ENCODE peak calls at places on chromosome 7, in nine cellular contexts. Y is lower lobe of right lung, J is left ventricle myocardium inferior, F is OCI-LY7, C is neural progenitor cell, E is fibroblast of the aortic adventitia, A is testis, G is SK-N-SH, T is brain microvascular endothelial cell. X is an unnamed sample.

GRCh38 chr7:125512373-125512772 is 582.7 kb upstream of the POT1 start:
- DNase-seq in Y (no peak), J (no peak), F (no peak), C (no peak), E (no peak), A (no peak), G (no peak), T (no peak), X (no peak)

GRCh38 chr7:100093498-100093897 is 4.7 kb downstream of the COPS6 start:
- DNase-seq in Y (no peak), J (no peak), F (no peak), C (no peak), E (no peak), A (no peak), G (peak), T (no peak), X (no peak)

GRCh38 chr7:114631249-114631822 is 216.7 kb downstream of the FOXP2 start:
- DNase-seq in Y (no peak), J (no peak), F (no peak), C (no peak), E (no peak), A (no peak), G (no peak), T (no peak), X (no peak)

GRCh38 chr7:44712012-44712411 is 36.6 kb upstream of the ZMIZ2 start:
- DNase-seq in Y (no peak), J (no peak), F (no peak), C (no peak), E (no peak), A (no peak), G (no peak), T (no peak), X (no peak)

GRCh38 chr7:129786825-129787563 is 165.8 kb downstream of the UBE2H start:
- DNase-seq in Y (no peak), J (no peak), F (no peak), C (peak), E (no peak), A (no peak), G (no peak), T (no peak), X (no peak)

GRCh38 chr7:47670738-47671137 is 88.8 kb upstream of the TNS3 start:
- DNase-seq in Y (no peak), J (no peak), F (peak), C (no peak), E (no peak), A (no peak), G (no peak), T (no peak), X (no peak)

GRCh38 chr7:125136755-125137547 is 207.3 kb upstream of the POT1 start:
- DNase-seq in Y (no peak), J (no peak), F (no peak), C (no peak), E (peak), A (no peak), G (no peak), T (peak), X (peak)

GRCh38 chr7:140649566-140650205 is 9.1 kb upstream of the DENND2A start:
- DNase-seq in Y (no peak), J (no peak), F (no peak), C (no peak), E (no peak), A (no peak), G (no peak), T (peak), X (peak)

GRCh38 chr7:18845700-18846099 is 271.7 kb downstream of the TWIST1 start:
- DNase-seq in Y (no peak), J (no peak), F (no peak), C (no peak), E (no peak), A (no peak), G (no peak), T (no peak), X (no peak)

GRCh38 chr7:123994449-123994848 is 38.4 kb downstream of the TMEM229A start:
- DNase-seq in Y (no peak), J (no peak), F (no peak), C (peak), E (no peak), A (no peak), G (no peak), T (no peak), X (no peak)

GRCh38 chr7:102228935-102229334 is 57.7 kb upstream of the SH2B2 start:
- DNase-seq in Y (no peak), J (no peak), F (no peak), C (no peak), E (no peak), A (no peak), G (no peak), T (no peak), X (no peak)

GRCh38 chr7:78326189-78326588 is 527.6 kb downstream of the PHTF2 start:
- DNase-seq in Y (no peak), J (no peak), F (no peak), C (no peak), E (peak), A (no peak), G (no peak), T (peak), X (no peak)

GRCh38 chr7:44275829-44276570 is 49.4 kb downstream of the CAMK2B start:
- DNase-seq in Y (peak), J (peak), F (no peak), C (peak), E (no peak), A (no peak), G (peak), T (no peak), X (peak)

GRCh38 chr7:108018668-108019067 is 15.7 kb upstream of the LAMB1 start:
- DNase-seq in Y (no peak), J (no peak), F (no peak), C (no peak), E (no peak), A (no peak), G (no peak), T (no peak), X (no peak)

GRCh38 chr7:11786186-11786585 is 45.8 kb downstream of the THSD7A start:
- DNase-seq in Y (no peak), J (no peak), F (no peak), C (peak), E (peak), A (no peak), G (no peak), T (peak), X (peak)

GRCh38 chr7:52838981-52839411 is 196.4 kb upstream of the POM121L12 start:
- DNase-seq in Y (no peak), J (no peak), F (no peak), C (no peak), E (peak), A (no peak), G (no peak), T (no peak), X (no peak)

GRCh38 chr7:41489885-41490284 is 213.0 kb downstream of the INHBA start:
- DNase-seq in Y (no peak), J (no peak), F (no peak), C (no peak), E (no peak), A (no peak), G (no peak), T (no peak), X (no peak)

GRCh38 chr7:35831208-35831607 is 30.4 kb downstream of the SEPTIN7 start:
- DNase-seq in Y (no peak), J (no peak), F (no peak), C (peak), E (peak), A (no peak), G (no peak), T (no peak), X (no peak)

GRCh38 chr7:7821517-7821916 is 103.1 kb upstream of the RPA3 start:
- DNase-seq in Y (no peak), J (no peak), F (no peak), C (peak), E (no peak), A (no peak), G (no peak), T (no peak), X (no peak)

GRCh38 chr7:32047801-32048200 is 22.4 kb downstream of the PDE1C start:
- DNase-seq in Y (no peak), J (no peak), F (no peak), C (no peak), E (no peak), A (no peak), G (no peak), T (no peak), X (no peak)

GRCh38 chr7:142196066-142196840 is 61.6 kb downstream of the PRSS58 start:
- DNase-seq in Y (no peak), J (no peak), F (no peak), C (no peak), E (no peak), A (no peak), G (no peak), T (no peak), X (no peak)

GRCh38 chr7:45670227-45670626 is 96.1 kb downstream of the ADCY1 start:
- DNase-seq in Y (no peak), J (no peak), F (no peak), C (no peak), E (no peak), A (peak), G (no peak), T (no peak), X (no peak)

GRCh38 chr7:103856929-103857328 is 132.5 kb downstream of the RELN start:
- DNase-seq in Y (no peak), J (no peak), F (no peak), C (no peak), E (no peak), A (no peak), G (peak), T (no peak), X (no peak)

DNA sequence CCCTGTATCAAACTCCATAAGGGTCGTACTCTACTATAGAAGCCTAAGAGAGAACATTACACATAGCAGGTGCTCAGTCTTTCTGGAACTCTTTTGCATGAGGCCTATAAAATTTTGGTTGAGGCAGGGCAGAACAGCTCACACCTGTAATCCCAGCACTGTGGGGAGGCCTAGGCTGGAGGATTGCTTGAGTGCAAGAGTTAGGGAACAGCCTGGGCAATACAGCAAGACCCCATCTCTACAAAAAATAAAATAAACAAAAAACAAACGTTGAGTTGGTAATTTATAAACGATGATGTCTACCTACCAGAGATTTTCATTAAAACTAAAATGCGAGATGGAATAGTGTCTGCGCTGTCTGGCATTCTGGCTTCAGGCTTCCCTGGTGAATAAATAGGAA is 876 bp downstream of the PON2 start:
- DNase-seq in Y (no peak), J (no peak), F (no peak), C (no peak), E (no peak), A (no peak), G (no peak), T (no peak), X (no peak)
- H3K4me3 ChIP-seq in Y (peak), J (peak), F (no peak), C (peak), E (peak), A (peak), G (peak), T (peak), X (peak)

GRCh38 chr7:22586806-22587180 is 86.8 kb upstream of the STEAP1B start:
- DNase-seq in Y (no peak), J (no peak), F (no peak), C (peak), E (peak), A (no peak), G (no peak), T (peak), X (peak)
- TF ChIP-seq CTCF in Y (peak), J (peak), F (no peak), C (peak), E (peak), A (no peak), G (peak), T (peak), X (peak)

GRCh38 chr7:139117599-139118233 is 8.2 kb upstream of the ZC3HAV1 start:
- DNase-seq in Y (no peak), J (no peak), F (no peak), C (no peak), E (no peak), A (no peak), G (no peak), T (no peak), X (no peak)

GRCh38 chr7:139118234-139118802 is 8.8 kb upstream of the ZC3HAV1 start:
- DNase-seq in Y (no peak), J (no peak), F (no peak), C (no peak), E (peak), A (no peak), G (no peak), T (peak), X (peak)

GRCh38 chr7:139119486-139119849 is 9.9 kb upstream of the ZC3HAV1 start:
- DNase-seq in Y (no peak), J (no peak), F (no peak), C (no peak), E (no peak), A (no peak), G (no peak), T (no peak), X (no peak)

GRCh38 chr7:139116999-139117398 is 7.5 kb upstream of the ZC3HAV1 start:
- DNase-seq in Y (no peak), J (no peak), F (no peak), C (no peak), E (no peak), A (no peak), G (no peak), T (no peak), X (no peak)

GRCh38 chr7:139118803-139119485 is 9.4 kb upstream of the ZC3HAV1 start:
- DNase-seq in Y (no peak), J (no peak), F (peak), C (no peak), E (peak), A (no peak), G (no peak), T (no peak), X (no peak)
- H3K4me3 ChIP-seq in Y (no peak), J (no peak), F (no peak), C (no peak), E (no peak), A (no peak), G (no peak), T (no peak), X (no peak)

GRCh38 chr7:199465-200249 is 7.3 kb downstream of the FAM20C start:
- DNase-seq in Y (no peak), J (no peak), F (no peak), C (peak), E (no peak), A (no peak), G (no peak), T (no peak), X (no peak)

GRCh38 chr7:197413-198335 is 5.3 kb downstream of the FAM20C start:
- DNase-seq in Y (no peak), J (no peak), F (no peak), C (no peak), E (no peak), A (no peak), G (no peak), T (no peak), X (no peak)

GRCh38 chr7:200290-200689 is 7.9 kb downstream of the FAM20C start:
- DNase-seq in Y (no peak), J (no peak), F (no peak), C (peak), E (no peak), A (no peak), G (no peak), T (no peak), X (no peak)

GRCh38 chr7:204326-204725 is 12.0 kb downstream of the FAM20C start:
- DNase-seq in Y (no peak), J (no peak), F (no peak), C (no peak), E (no peak), A (no peak), G (no peak), T (no peak), X (no peak)

GRCh38 chr7:200704-201103 is 8.3 kb downstream of the FAM20C start:
- DNase-seq in Y (no peak), J (no peak), F (no peak), C (no peak), E (no peak), A (no peak), G (no peak), T (no peak), X (no peak)
- TF ChIP-seq CTCF in Y (no peak), J (no peak), F (no peak), C (peak), E (peak), A (peak), G (no peak), T (peak), X (peak)

DNA sequence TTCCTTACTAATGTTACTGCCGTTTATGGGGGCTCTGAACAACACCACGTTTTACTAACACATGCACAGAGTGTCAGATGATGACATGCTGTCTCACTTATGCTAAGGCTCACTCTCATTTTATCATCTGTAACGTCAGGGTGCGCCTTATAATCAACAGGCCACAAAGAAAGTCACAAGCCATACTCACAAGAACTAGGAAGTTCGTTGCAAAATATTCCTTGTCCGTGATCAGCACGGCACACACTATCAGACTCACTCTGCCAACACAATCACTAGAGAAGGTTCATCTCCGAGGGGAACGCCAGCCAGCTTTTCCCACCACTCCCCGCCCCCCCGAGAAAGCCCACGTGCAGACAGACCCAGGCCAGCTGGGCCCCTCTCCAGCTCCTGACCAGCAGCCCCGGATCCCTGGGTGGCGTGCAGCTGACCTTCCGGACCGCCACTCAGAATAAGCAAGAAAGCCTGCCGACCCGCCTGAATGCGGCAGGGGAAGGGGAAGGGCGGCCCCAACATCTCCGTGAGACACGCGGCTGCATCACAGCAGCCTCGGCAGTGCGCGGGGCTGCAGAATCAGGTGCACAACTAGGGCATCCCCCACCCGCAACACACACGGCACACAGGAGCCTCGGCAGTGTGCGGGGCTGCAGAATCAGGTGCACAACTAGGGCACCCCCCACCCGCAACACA is 2.7 kb upstream of the GPR146 start:
- DNase-seq in Y (no peak), J (no peak), F (no peak), C (peak), E (no peak), A (no peak), G (no peak), T (no peak), X (no peak)
- H3K4me3 ChIP-seq in Y (no peak), J (no peak), F (no peak), C (no peak), E (no peak), A (no peak), G (no peak), T (no peak), X (no peak)

GRCh38 chr7:55365680-55366460 is 733 bp downstream of the LANCL2 start:
- DNase-seq in Y (peak), J (peak), F (peak), C (peak), E (peak), A (peak), G (peak), T (peak), X (peak)
- TF ChIP-seq CTCF in Y (peak), J (peak), F (peak), C (peak), E (peak), A (peak), G (peak), T (peak), X (no peak)

GRCh38 chr7:30734497-30734896 is 17.4 kb upstream of the INMT start:
- DNase-seq in Y (no peak), J (no peak), F (no peak), C (no peak), E (no peak), A (no peak), G (no peak), T (no peak), X (no peak)
- H3K4me3 ChIP-seq in Y (no peak), J (no peak), F (no peak), C (no peak), E (no peak), A (no peak), G (no peak), T (no peak), X (no peak)